ENCODE peak calls at places on chromosomes 11 and 22, in four cellular contexts. One of them, this sample, is unnamed.

GRCh38 chr11:71452354-71453020 is 516 bp upstream of the NADSYN1 start:
- DNase-seq in A549: no peak
- DNase-seq in CD4-positive, alpha-beta memory T cell: peak
- DNase-seq in activated naive CD4-positive, alpha-beta T cell treated with Interleukin-2 at 50 U/mL for 16 hours: peak
- DNase-seq in this sample: peak

GRCh38 chr22:47381240-47381639 is 618.8 kb downstream of the TBC1D22A start:
- DNase-seq in A549: no peak
- DNase-seq in CD4-positive, alpha-beta memory T cell: no peak
- DNase-seq in activated naive CD4-positive, alpha-beta T cell treated with Interleukin-2 at 50 U/mL for 16 hours: no peak
- DNase-seq in this sample: no peak

GRCh38 chr22:50320116-50320515 is 6.7 kb downstream of the DENND6B start:
- DNase-seq in A549: no peak
- DNase-seq in CD4-positive, alpha-beta memory T cell: no peak
- DNase-seq in activated naive CD4-positive, alpha-beta T cell treated with Interleukin-2 at 50 U/mL for 16 hours: no peak
- DNase-seq in this sample: no peak

GRCh38 chr11:26992031-26992541 is 1.8 kb upstream of the FIBIN start:
- DNase-seq in A549: no peak
- DNase-seq in CD4-positive, alpha-beta memory T cell: no peak
- DNase-seq in activated naive CD4-positive, alpha-beta T cell treated with Interleukin-2 at 50 U/mL for 16 hours: no peak
- DNase-seq in this sample: no peak

GRCh38 chr22:31646186-31647019 is 15.6 kb downstream of the PISD start:
- DNase-seq in A549: peak
- DNase-seq in CD4-positive, alpha-beta memory T cell: no peak
- DNase-seq in activated naive CD4-positive, alpha-beta T cell treated with Interleukin-2 at 50 U/mL for 16 hours: peak
- DNase-seq in this sample: no peak

GRCh38 chr22:42613869-42614268 is 814 bp downstream of the POLDIP3 start:
- DNase-seq in A549: no peak
- DNase-seq in CD4-positive, alpha-beta memory T cell: no peak
- DNase-seq in activated naive CD4-positive, alpha-beta T cell treated with Interleukin-2 at 50 U/mL for 16 hours: no peak
- DNase-seq in this sample: no peak

GRCh38 chr11:31509017-31509411 is 408 bp downstream of the IMMP1L start:
- DNase-seq in A549: peak
- DNase-seq in CD4-positive, alpha-beta memory T cell: peak
- DNase-seq in activated naive CD4-positive, alpha-beta T cell treated with Interleukin-2 at 50 U/mL for 16 hours: no peak
- DNase-seq in this sample: no peak

GRCh38 chr11:368414-369335 is 624 bp upstream of the B4GALNT4 start:
- DNase-seq in A549: peak
- DNase-seq in CD4-positive, alpha-beta memory T cell: no peak
- DNase-seq in activated naive CD4-positive, alpha-beta T cell treated with Interleukin-2 at 50 U/mL for 16 hours: no peak
- DNase-seq in this sample: no peak

GRCh38 chr11:9530020-9530628 is 43.3 kb upstream of the WEE1 start:
- DNase-seq in A549: no peak
- DNase-seq in CD4-positive, alpha-beta memory T cell: no peak
- DNase-seq in activated naive CD4-positive, alpha-beta T cell treated with Interleukin-2 at 50 U/mL for 16 hours: no peak
- DNase-seq in this sample: no peak

GRCh38 chr11:85752890-85753581 is 57.9 kb downstream of the SYTL2 start:
- DNase-seq in A549: no peak
- DNase-seq in CD4-positive, alpha-beta memory T cell: peak
- DNase-seq in activated naive CD4-positive, alpha-beta T cell treated with Interleukin-2 at 50 U/mL for 16 hours: peak
- DNase-seq in this sample: peak

GRCh38 chr11:68040121-68040956 is 1.5 kb downstream of the TCIRG1 start:
- DNase-seq in A549: peak
- DNase-seq in CD4-positive, alpha-beta memory T cell: peak
- DNase-seq in activated naive CD4-positive, alpha-beta T cell treated with Interleukin-2 at 50 U/mL for 16 hours: peak
- DNase-seq in this sample: peak

GRCh38 chr22:36828815-36829214 is 12.0 kb upstream of the PVALB start:
- DNase-seq in A549: no peak
- DNase-seq in CD4-positive, alpha-beta memory T cell: no peak
- DNase-seq in activated naive CD4-positive, alpha-beta T cell treated with Interleukin-2 at 50 U/mL for 16 hours: no peak
- DNase-seq in this sample: no peak

GRCh38 chr11:921921-922678 is 3.6 kb upstream of the AP2A2 start:
- DNase-seq in A549: no peak
- DNase-seq in CD4-positive, alpha-beta memory T cell: no peak
- DNase-seq in activated naive CD4-positive, alpha-beta T cell treated with Interleukin-2 at 50 U/mL for 16 hours: no peak
- DNase-seq in this sample: no peak

GRCh38 chr11:123586568-123586967 is 67.9 kb downstream of the SCN3B start:
- DNase-seq in A549: no peak
- DNase-seq in CD4-positive, alpha-beta memory T cell: no peak
- DNase-seq in activated naive CD4-positive, alpha-beta T cell treated with Interleukin-2 at 50 U/mL for 16 hours: no peak
- DNase-seq in this sample: no peak

GRCh38 chr11:59102259-59102765 is 4.7 kb upstream of the FAM111B start:
- DNase-seq in A549: peak
- DNase-seq in CD4-positive, alpha-beta memory T cell: peak
- DNase-seq in activated naive CD4-positive, alpha-beta T cell treated with Interleukin-2 at 50 U/mL for 16 hours: peak
- DNase-seq in this sample: peak

GRCh38 chr11:100687630-100688395 is 725 bp downstream of the ARHGAP42 start:
- DNase-seq in A549: peak
- DNase-seq in CD4-positive, alpha-beta memory T cell: no peak
- DNase-seq in activated naive CD4-positive, alpha-beta T cell treated with Interleukin-2 at 50 U/mL for 16 hours: no peak
- DNase-seq in this sample: peak

GRCh38 chr11:125999234-125999880 is 53.5 kb downstream of the VSIG10L2 start:
- DNase-seq in A549: no peak
- DNase-seq in CD4-positive, alpha-beta memory T cell: no peak
- DNase-seq in activated naive CD4-positive, alpha-beta T cell treated with Interleukin-2 at 50 U/mL for 16 hours: no peak
- DNase-seq in this sample: no peak

GRCh38 chr11:1196516-1197391 is 26.1 kb upstream of the MUC5B start:
- DNase-seq in A549: no peak
- DNase-seq in CD4-positive, alpha-beta memory T cell: no peak
- DNase-seq in activated naive CD4-positive, alpha-beta T cell treated with Interleukin-2 at 50 U/mL for 16 hours: no peak
- DNase-seq in this sample: no peak

GRCh38 chr22:43385770-43386641 is 25.8 kb upstream of the MPPED1 start:
- DNase-seq in A549: peak
- DNase-seq in CD4-positive, alpha-beta memory T cell: peak
- DNase-seq in activated naive CD4-positive, alpha-beta T cell treated with Interleukin-2 at 50 U/mL for 16 hours: peak
- DNase-seq in this sample: peak

This sample was measured in B cell.